ENCODE peak calls at places on chromosomes 12 and 14, in seven cellular contexts. G is HCT116, P is K562, U is H1, B is HepG2, I is SK-N-SH, R is GM12878. J is an unnamed sample.

GRCh38 chr12:91327136-91327535 is 144.5 kb upstream of the DCN start:
- DNase-seq in R (no peak), I (no peak), P (no peak), G (no peak), B (no peak), U (no peak), J (no peak)

GRCh38 chr14:54108481-54109471 is 152.2 kb upstream of the BMP4 start:
- DNase-seq in P (no peak), B (peak), I (no peak), G (peak), U (no peak), R (no peak), J (no peak)

GRCh38 chr12:40566246-40566645 is 126.0 kb upstream of the CNTN1 start:
- DNase-seq in P (no peak), G (no peak), R (no peak), U (no peak), I (no peak), B (no peak), J (no peak)

GRCh38 chr14:89773644-89774316 is 180.8 kb downstream of the EFCAB11 start:
- DNase-seq in R (peak), I (no peak), G (no peak), U (peak), B (peak), P (no peak), J (peak)

GRCh38 chr12:111112699-111113098 is 192.3 kb upstream of the MYL2 start:
- DNase-seq in B (no peak), U (no peak), I (no peak), G (no peak), R (no peak), P (no peak), J (no peak)

GRCh38 chr12:65725376-65725775 is 98.9 kb upstream of the HMGA2 start:
- DNase-seq in P (no peak), G (peak), I (no peak), U (no peak), R (no peak), B (no peak), J (no peak)

GRCh38 chr14:59511916-59512530 is 27.7 kb downstream of the JKAMP start:
- DNase-seq in I (peak), P (no peak), B (no peak), G (no peak), U (peak), R (no peak), J (peak)

GRCh38 chr12:92272301-92272964 is 126.8 kb upstream of the BTG1 start:
- DNase-seq in U (no peak), G (no peak), B (no peak), R (no peak), P (no peak), I (no peak), J (no peak)

GRCh38 chr12:25072901-25073645 is 121.9 kb downstream of the DNAI7 start:
- DNase-seq in I (no peak), B (no peak), R (no peak), G (no peak), P (no peak), U (no peak), J (no peak)

GRCh38 chr12:29414368-29414767 is 33.4 kb upstream of the ERGIC2 start:
- DNase-seq in I (no peak), R (no peak), P (no peak), G (no peak), U (no peak), B (no peak), J (no peak)

GRCh38 chr12:57452181-57452936 is 2.7 kb upstream of the INHBE start:
- DNase-seq in B (no peak), R (no peak), U (no peak), P (no peak), G (no peak), I (no peak), J (no peak)

GRCh38 chr12:45338272-45338671 is 122.4 kb downstream of the ANO6 start:
- DNase-seq in U (no peak), R (no peak), I (no peak), G (no peak), B (no peak), P (no peak), J (no peak)

GRCh38 chr12:132444957-132445883 is 44.7 kb upstream of the FBRSL1 start:
- DNase-seq in I (no peak), P (peak), R (no peak), B (no peak), G (no peak), U (peak), J (no peak)

GRCh38 chr14:52885230-52885629 is 65.6 kb downstream of the FERMT2 start:
- DNase-seq in B (no peak), G (no peak), P (no peak), I (no peak), U (no peak), R (no peak), J (no peak)

GRCh38 chr12:54300732-54301427 is at the start of gene NFE2:
- DNase-seq in U (peak), G (no peak), R (no peak), I (peak), B (peak), P (peak), J (peak)

GRCh38 chr12:89245090-89245489 is 107.2 kb downstream of the DUSP6 start:
- DNase-seq in U (no peak), G (no peak), R (no peak), B (no peak), I (no peak), P (no peak), J (no peak)

GRCh38 chr12:78802593-78802992 is 62.0 kb upstream of the SYT1 start:
- DNase-seq in R (no peak), P (no peak), U (no peak), I (peak), G (no peak), B (no peak), J (no peak)

GRCh38 chr14:104435147-104436046 is 144.2 kb upstream of the C14orf180 start:
- DNase-seq in U (no peak), B (no peak), R (no peak), G (no peak), P (no peak), I (no peak), J (no peak)

GRCh38 chr12:57219205-57219992 is 2.8 kb downstream of the NXPH4 start:
- DNase-seq in R (no peak), I (no peak), B (no peak), P (no peak), G (no peak), U (peak), J (no peak)

GRCh38 chr14:56482306-56482705 is 97.3 kb upstream of the TMEM260 start:
- DNase-seq in R (no peak), G (peak), P (peak), B (no peak), U (peak), I (no peak), J (no peak)

GRCh38 chr14:57492859-57493258 is 798 bp downstream of the CCDC198 start:
- DNase-seq in G (no peak), R (no peak), P (no peak), U (no peak), I (no peak), B (peak), J (no peak)

GRCh38 chr12:76554411-76555225 is 5.0 kb downstream of the OSBPL8 start:
- DNase-seq in R (no peak), B (no peak), I (peak), G (no peak), P (no peak), U (no peak), J (no peak)

GRCh38 chr12:111582133-111582747 is 16.9 kb downstream of the ATXN2 start:
- DNase-seq in P (no peak), B (no peak), U (no peak), I (no peak), G (no peak), R (no peak), J (no peak)

GRCh38 chr14:71647086-71647784 is 285.0 kb upstream of the RGS6 start:
- DNase-seq in B (no peak), U (no peak), P (no peak), I (no peak), G (peak), R (no peak), J (peak)

GRCh38 chr12:4323400-4323799 is 2.4 kb downstream of the TIGAR start:
- DNase-seq in U (no peak), R (no peak), I (no peak), B (no peak), P (no peak), G (no peak), J (no peak)

GRCh38 chr14:74502236-74503019 is 8.9 kb downstream of the ISCA2 start:
- DNase-seq in R (no peak), B (peak), P (peak), U (no peak), I (peak), G (no peak), J (peak)

GRCh38 chr14:57066887-57067513 is 201.7 kb downstream of the EXOC5 start:
- DNase-seq in P (peak), R (no peak), U (peak), G (peak), B (peak), I (peak), J (peak)

GRCh38 chr12:16220120-16220519 is 57.4 kb downstream of the SLC15A5 start:
- DNase-seq in U (no peak), I (no peak), G (no peak), B (no peak), P (no peak), R (no peak), J (no peak)

GRCh38 chr14:22466520-22466919 is 122.5 kb downstream of the DAD1 start:
- DNase-seq in U (no peak), G (no peak), I (no peak), B (no peak), P (no peak), R (no peak), J (no peak)

GRCh38 chr14:96056509-96057422 is 17.6 kb downstream of the C14orf132 start:
- DNase-seq in P (no peak), I (peak), R (no peak), G (no peak), B (peak), U (peak), J (peak)

GRCh38 chr14:81219821-81220487 is 805 bp downstream of the GTF2A1 start:
- DNase-seq in U (peak), G (no peak), B (peak), P (peak), R (no peak), I (peak), J (peak)

GRCh38 chr14:85531594-85532391 is 1.8 kb downstream of the FLRT2 start:
- DNase-seq in G (no peak), I (peak), P (no peak), B (no peak), R (no peak), U (peak), J (no peak)

GRCh38 chr12:46374286-46374685 is 1.7 kb upstream of the SLC38A2 start:
- DNase-seq in B (no peak), P (no peak), G (no peak), R (no peak), U (no peak), I (no peak), J (no peak)
- TF ChIP-seq JUND in B (no peak), P (no peak), G (no peak), R (no peak), U (no peak), I (no peak), J (no peak)

GRCh38 chr12:95173392-95174251 is 43.6 kb downstream of the FGD6 start:
- DNase-seq in B (no peak), U (no peak), P (peak), I (peak), G (no peak), R (no peak), J (peak)

GRCh38 chr12:95179011-95179410 is 38.3 kb downstream of the FGD6 start:
- DNase-seq in P (no peak), U (no peak), B (no peak), R (no peak), I (no peak), G (no peak), J (no peak)

GRCh38 chr12:95181103-95181502 is 36.2 kb downstream of the FGD6 start:
- DNase-seq in U (no peak), B (no peak), R (no peak), I (no peak), P (peak), G (no peak), J (no peak)

GRCh38 chr12:95178136-95178535 is 39.1 kb downstream of the FGD6 start:
- DNase-seq in B (no peak), I (no peak), G (no peak), P (no peak), R (no peak), U (no peak), J (peak)

GRCh38 chr12:95177201-95177768 is 40.0 kb downstream of the FGD6 start:
- DNase-seq in P (no peak), U (no peak), R (no peak), I (no peak), G (no peak), B (no peak), J (no peak)
- TF ChIP-seq JUND in P (no peak), U (no peak), R (no peak), I (no peak), G (no peak), B (no peak), J (no peak)

GRCh38 chr14:76926521-76927251 is 100.5 kb downstream of the LRRC74A start:
- DNase-seq in G (no peak), U (no peak), B (no peak), I (peak), R (no peak), P (peak), J (no peak)
- TF ChIP-seq JUND in G (no peak), U (no peak), B (no peak), I (no peak), R (no peak), P (no peak), J (no peak)

DNA sequence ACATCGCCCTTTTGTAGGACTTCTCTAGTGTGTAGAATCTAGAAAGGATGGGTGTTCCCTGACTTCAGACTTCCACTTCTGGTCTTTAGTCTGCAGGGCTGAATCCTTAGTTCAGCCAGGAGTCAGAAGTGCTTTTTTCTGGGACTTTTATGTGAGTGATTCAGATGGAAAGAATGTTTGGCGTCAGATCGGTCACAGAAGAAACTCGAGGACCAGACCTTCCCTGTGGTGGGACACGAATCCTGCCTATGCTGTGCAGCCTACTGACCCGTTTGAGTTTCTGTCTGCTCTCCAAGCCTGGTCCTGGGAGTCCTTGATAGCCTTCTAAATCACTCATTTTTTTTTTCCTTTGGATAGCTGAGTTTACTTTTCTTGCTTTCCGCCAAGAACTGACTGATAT is 165.3 kb upstream of the SSTR1 start:
- DNase-seq in G (peak), B (peak), U (no peak), R (no peak), P (no peak), I (no peak), J (no peak)
- TF ChIP-seq JUND in G (peak), B (no peak), U (no peak), R (no peak), P (no peak), I (no peak), J (no peak)

DNA sequence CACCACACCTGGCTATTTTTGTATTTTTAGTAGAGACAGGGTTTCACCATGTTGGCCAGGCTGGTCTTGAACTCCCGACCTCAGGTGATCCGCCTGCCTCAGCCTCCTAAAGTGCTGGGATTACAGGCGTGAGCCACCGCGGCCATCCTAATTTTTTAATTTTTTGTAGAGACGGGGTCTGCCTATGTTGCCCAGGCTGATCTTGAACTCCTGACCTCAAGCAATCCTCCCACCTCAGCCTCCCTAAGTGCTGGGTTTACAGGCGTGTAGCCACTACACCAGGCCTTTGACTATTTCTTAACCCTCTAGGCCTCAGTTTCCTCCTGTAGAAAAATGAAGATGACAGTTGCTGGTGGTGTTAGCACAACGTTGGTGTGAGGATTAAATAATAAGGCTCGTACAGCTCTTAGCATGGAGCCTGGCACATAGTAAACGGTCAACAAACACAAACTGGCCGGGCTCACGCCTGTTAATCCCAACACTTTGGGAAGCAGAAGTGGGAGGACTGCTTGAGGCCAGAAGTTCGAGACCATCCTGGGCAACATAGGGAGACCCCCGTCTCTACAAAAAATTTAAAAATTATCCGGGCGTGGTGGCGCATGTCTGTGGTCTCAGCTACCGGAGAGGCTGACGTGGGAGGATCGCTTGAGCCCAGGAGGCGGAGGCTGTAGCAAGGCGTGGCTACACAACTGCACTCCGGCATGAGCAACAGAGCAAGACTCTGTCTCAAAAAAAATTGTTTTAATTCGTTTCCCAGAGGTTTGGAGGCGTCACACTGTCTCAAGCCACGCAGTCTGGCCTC is 979 bp downstream of the DDX54 start:
- DNase-seq in B (no peak), U (no peak), I (no peak), R (no peak), P (no peak), G (peak), J (no peak)
- TF ChIP-seq JUND in B (no peak), U (no peak), I (no peak), R (no peak), P (no peak), G (no peak), J (no peak)

GRCh38 chr12:67873355-67873754 is 115.9 kb upstream of the IFNG-AS1 start:
- DNase-seq in B (no peak), U (no peak), P (no peak), G (no peak), R (no peak), I (no peak), J (no peak)
- TF ChIP-seq JUND in B (no peak), U (no peak), P (no peak), G (no peak), R (no peak), I (no peak), J (no peak)

DNA sequence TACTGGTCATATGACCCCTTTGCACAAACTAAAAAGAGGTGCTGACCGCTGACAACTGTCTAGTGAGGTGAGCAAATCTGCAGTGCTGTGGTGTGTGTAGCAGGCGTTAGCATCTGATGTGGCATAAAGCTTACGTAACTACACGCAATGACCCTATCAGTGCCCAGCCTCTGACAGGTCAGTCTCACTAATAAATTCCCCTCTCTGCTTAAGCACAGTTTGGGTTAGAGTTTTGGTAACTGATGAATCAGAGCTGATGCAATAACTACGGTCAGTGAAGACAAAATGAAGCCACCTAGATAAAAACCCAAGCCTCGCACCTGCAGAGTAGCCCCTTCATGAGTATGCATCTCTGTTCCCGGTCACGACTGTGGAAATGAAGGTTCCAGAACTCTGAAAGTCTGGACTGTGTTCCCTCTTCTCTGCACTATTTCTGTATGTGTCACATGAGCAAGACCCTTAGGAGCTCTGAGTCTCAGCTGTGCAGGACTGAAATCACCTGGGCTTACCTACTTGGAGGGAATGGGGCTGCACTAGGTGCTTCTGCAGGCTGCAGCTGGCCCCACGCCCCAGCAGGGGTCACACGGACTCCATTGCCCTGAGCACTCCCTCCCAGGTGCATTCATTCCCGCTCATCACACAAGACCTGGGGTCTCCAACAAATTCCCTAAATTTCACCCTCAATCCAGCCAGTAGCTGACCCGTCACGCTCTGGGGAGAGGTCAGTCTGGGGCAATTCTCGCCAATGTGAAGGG is 54.4 kb downstream of the RIMBP2 start:
- DNase-seq in U (no peak), I (no peak), G (peak), R (no peak), P (no peak), B (peak), J (no peak)
- TF ChIP-seq JUND in U (no peak), I (no peak), G (no peak), R (no peak), P (no peak), B (no peak), J (no peak)

GRCh38 chr14:65444230-65444629 is 31.7 kb downstream of the FUT8 start:
- DNase-seq in B (no peak), P (no peak), I (no peak), G (no peak), U (no peak), R (no peak), J (no peak)
- TF ChIP-seq JUND in B (no peak), P (no peak), I (no peak), G (no peak), U (no peak), R (no peak), J (no peak)

GRCh38 chr12:120687570-120688289 is 781 bp downstream of the MLEC start:
- DNase-seq in P (peak), B (no peak), U (no peak), R (no peak), I (no peak), G (no peak), J (no peak)
- TF ChIP-seq JUND in P (no peak), B (no peak), U (no peak), R (no peak), I (no peak), G (no peak), J (no peak)

J was measured in T47D.